ENCODE peak calls at places on chromosomes 2 and 18, in four cellular contexts. Z, E, U and S are unnamed samples.

GRCh38 chr2:217946071-217946470 is 56.7 kb downstream of the TNS1 start:
- DNase-seq in U (no peak), E (no peak), Z (no peak), S (no peak)

GRCh38 chr2:47346107-47346506 is 56.8 kb upstream of the MSH2 start:
- DNase-seq in E (no peak), Z (no peak), U (no peak), S (no peak)

GRCh38 chr2:120499784-120500495 is 154.0 kb downstream of the INHBB start:
- DNase-seq in Z (no peak), U (no peak), E (no peak), S (no peak)

GRCh38 chr2:45769786-45770576 is 118.5 kb downstream of the PRKCE start:
- DNase-seq in Z (no peak), E (no peak), U (no peak), S (no peak)

GRCh38 chr2:52976132-52976949 is 791.3 kb upstream of the CHAC2 start:
- DNase-seq in E (peak), Z (no peak), U (peak), S (peak)

GRCh38 chr2:66696856-66697255 is 261.9 kb downstream of the MEIS1 start:
- DNase-seq in U (no peak), Z (no peak), E (no peak), S (no peak)

GRCh38 chr2:233654501-233654900 is 17.2 kb upstream of the UGT1A9 start:
- DNase-seq in U (no peak), Z (no peak), E (no peak), S (no peak)

GRCh38 chr18:56522826-56523225 is 115.6 kb downstream of the TXNL1 start:
- DNase-seq in Z (peak), U (no peak), E (no peak), S (peak)

GRCh38 chr2:118433566-118433965 is 345.3 kb downstream of the INSIG2 start:
- DNase-seq in U (no peak), Z (no peak), E (no peak), S (no peak)

GRCh38 chr18:8937112-8937641 is 165.3 kb upstream of the NDUFV2 start:
- DNase-seq in U (no peak), Z (peak), E (no peak), S (no peak)

GRCh38 chr2:67476808-67477790 is 80.0 kb downstream of the ETAA1 start:
- DNase-seq in E (peak), U (no peak), Z (peak), S (peak)

GRCh38 chr2:187993516-187993915 is 298.2 kb upstream of the GULP1 start:
- DNase-seq in Z (peak), U (no peak), E (no peak), S (peak)

GRCh38 chr18:61546598-61546997 is 213.4 kb downstream of the CDH20 start:
- DNase-seq in E (peak), Z (peak), U (no peak), S (peak)

GRCh38 chr2:126038901-126039300 is 617.1 kb upstream of the GYPC start:
- DNase-seq in U (no peak), E (no peak), Z (no peak), S (no peak)

DNA sequence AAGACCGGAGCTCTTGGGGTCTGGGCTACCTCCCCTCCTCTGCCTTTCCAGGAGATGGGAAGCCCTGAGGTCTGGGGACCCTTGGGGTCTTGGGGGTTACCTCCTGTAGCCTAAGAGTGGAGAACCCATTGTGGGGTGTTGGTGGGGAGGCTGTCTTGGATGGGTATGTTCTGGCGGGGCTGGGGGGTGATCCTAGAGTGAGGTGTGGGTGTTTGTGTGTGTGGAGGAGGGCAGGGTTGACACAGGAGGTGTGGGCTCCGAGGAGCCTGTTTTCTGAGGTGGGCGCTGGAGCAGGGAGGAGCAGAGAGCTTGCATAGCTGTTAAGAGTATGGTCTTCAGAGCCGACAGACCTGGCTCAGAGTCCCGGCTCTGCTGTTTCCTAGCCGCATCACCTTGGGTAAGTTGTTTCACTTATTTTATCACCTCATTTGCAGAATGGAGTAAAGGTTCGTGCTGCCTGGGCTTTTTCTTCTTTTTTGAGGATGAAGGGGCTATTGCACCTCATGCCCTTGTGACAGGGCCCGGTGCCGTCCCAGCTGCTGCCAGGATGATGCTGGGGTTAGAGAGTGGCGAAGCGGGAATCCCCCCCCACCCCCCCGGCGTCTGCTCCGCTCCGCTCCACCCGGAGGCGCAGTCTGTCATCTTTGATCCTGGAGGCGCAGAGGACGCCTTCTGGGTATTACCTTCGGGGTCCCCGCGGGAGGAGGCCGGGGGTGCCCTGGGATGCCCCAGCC is 17.2 kb downstream of the TET3 start:
- DNase-seq in E (no peak), U (no peak), Z (no peak), S (no peak)
- TF ChIP-seq CTCF in E (no peak), U (no peak), Z (peak), S (peak)

DNA sequence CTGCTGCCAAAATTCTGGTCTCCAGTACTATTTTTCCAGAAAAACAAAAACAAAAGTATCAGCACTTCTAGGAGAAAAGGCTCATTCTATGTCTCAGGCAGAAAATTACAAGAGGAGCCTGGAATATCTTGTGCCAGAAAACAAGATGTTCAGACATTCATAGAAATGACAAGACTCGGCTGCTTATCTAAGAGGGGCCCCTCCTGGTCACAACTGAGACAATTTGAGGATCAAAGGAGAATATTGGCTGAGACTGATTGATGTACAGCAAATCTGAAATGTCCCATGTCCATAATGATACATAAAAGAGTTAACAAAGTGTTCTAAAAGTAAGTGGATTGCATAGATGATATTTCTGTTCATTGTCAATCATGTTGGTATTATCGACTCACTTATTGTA is 2.4 kb upstream of the RPS7 start:
- DNase-seq in U (no peak), Z (no peak), E (no peak), S (no peak)
- TF ChIP-seq CTCF in U (no peak), Z (no peak), E (no peak), S (no peak)

GRCh38 chr2:130355578-130356431 is at the start of gene PTPN18:
- DNase-seq in U (peak), Z (peak), E (peak), S (peak)
- TF ChIP-seq CTCF in U (peak), Z (peak), E (peak), S (no peak)

GRCh38 chr2:238703436-238703835 is 144.4 kb upstream of the TWIST2 start:
- DNase-seq in Z (no peak), E (no peak), U (no peak), S (no peak)

GRCh38 chr2:238704471-238705230 is 143.2 kb upstream of the TWIST2 start:
- DNase-seq in Z (no peak), E (no peak), U (no peak), S (no peak)

GRCh38 chr2:238706163-238706562 is 141.7 kb upstream of the TWIST2 start:
- DNase-seq in U (no peak), E (no peak), Z (no peak), S (no peak)

GRCh38 chr2:238709324-238709723 is 138.6 kb upstream of the TWIST2 start:
- DNase-seq in E (no peak), Z (peak), U (no peak), S (peak)

DNA sequence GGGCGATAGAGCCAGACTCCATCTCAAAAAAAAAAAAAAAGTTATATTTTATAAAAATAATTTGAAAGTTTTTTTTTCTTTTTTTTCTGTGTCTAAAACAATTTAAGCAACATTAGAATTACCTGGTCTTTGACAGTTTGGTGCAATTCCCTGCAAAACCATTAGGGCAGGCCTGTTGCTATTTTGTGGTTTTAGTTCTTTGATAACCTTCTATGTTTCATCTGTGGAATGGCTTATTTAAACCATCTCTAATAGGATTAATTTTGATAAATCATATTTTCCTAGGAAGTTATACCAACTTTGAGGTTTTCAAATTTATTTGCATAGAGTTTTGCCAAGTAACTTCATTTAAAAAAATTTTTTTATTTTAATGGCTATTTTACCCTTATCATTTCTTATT is 141.2 kb upstream of the TWIST2 start:
- DNase-seq in Z (no peak), E (no peak), U (no peak), S (no peak)
- TF ChIP-seq CTCF in Z (peak), E (peak), U (peak), S (peak)

GRCh38 chr2:170823800-170824153 is 7.1 kb downstream of the GAD1 start:
- DNase-seq in U (no peak), Z (no peak), E (no peak), S (no peak)

GRCh38 chr2:170822885-170823799 is 6.5 kb downstream of the GAD1 start:
- DNase-seq in E (no peak), U (no peak), Z (no peak), S (no peak)

GRCh38 chr2:170820647-170821630 is 4.3 kb downstream of the GAD1 start:
- DNase-seq in U (no peak), Z (no peak), E (no peak), S (no peak)

GRCh38 chr2:170821631-170822291 is 5.1 kb downstream of the GAD1 start:
- DNase-seq in Z (no peak), U (no peak), E (no peak), S (no peak)

GRCh38 chr2:170822292-170822884 is 5.7 kb downstream of the GAD1 start:
- DNase-seq in E (no peak), Z (no peak), U (peak), S (no peak)
- TF ChIP-seq CTCF in E (no peak), Z (peak), U (peak), S (no peak)

DNA sequence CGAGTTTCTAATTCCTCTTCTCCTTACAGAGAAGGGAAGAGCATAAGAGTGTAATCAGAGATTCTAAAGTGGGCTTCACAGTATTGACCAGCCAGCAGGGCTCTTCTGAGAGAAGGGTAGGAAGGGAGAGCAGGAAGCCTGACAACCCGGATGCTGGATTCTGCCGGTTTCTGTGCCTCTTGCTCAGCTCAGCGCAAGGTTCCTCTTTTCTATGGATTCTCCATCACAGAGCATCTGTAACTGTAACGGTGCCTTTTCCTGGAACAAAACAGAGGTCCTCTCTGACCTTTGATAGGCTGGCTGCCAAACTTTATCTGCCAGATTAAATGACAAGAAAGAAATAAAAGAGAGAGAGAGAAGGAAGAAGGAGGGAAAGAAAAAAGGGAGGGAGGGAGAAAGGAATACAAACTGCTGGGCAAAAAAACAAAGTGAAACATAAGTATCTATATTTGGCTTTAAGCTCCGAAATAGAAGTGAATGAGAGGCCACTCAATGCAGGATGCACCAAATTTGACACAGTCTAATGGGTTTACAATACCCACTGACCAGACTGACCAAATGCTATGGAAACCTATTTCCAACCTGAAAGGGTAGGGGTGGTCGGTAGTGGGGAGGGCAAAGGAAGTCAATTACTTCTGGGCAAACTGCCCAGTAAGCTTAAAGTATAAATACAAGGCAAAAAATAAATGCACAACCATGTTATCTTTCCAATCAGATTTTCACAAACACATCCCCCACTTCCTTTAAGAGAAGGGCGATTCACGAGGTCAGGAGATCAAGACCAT is 59.2 kb downstream of the PIEZO2 start:
- DNase-seq in U (no peak), Z (no peak), E (no peak), S (no peak)
- TF ChIP-seq CTCF in U (no peak), Z (no peak), E (no peak), S (no peak)

DNA sequence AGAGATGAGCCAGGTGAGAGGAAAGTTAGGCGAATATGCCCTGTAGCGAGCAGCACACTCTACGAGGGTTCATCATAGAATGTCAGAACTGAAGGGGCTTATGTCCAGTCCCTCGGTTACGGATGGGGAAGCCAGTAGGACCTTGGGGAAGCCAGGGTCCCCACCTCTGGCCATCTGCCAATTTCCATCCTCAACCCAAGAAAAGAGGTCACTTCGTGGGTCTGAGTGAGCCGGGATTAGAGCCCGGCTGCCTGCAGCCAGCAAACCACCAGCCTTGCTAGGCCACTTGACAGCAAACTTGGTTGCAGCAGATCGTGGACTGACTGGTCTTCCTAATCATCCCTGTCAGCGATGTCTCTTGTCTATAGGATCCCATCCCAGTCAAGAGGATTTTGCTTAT is 11.4 kb downstream of the CIB4 start:
- DNase-seq in U (no peak), E (no peak), Z (no peak), S (no peak)
- TF ChIP-seq CTCF in U (no peak), E (no peak), Z (no peak), S (no peak)

DNA sequence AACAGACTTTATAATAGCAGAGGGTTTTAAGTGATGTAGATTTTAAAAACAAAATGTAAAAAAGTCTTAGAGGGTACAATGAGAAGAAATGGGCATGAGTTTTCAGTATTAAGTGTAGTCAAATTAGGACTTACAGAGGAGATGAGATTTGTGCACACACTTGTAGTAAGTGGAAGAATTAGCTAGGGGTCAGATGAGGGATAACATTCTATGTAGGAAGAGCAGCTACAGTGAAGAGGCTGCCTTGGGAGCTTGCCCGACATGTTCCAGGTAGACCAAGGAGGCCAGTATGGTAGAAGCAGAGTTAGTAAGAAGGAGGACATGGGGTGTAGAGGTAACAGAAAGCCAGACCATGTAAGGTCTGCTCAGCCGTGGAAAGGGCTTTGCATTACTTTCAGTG is 189.2 kb upstream of the DSEL start:
- DNase-seq in Z (no peak), U (no peak), E (no peak), S (peak)
- TF ChIP-seq CTCF in Z (no peak), U (peak), E (no peak), S (peak)